ENCODE peak calls at places on chromosomes 2 and 18, in five cellular contexts. R is left lung, D is lower lobe of right lung, S is AG09319, U is Peyer's patch. B is an unnamed sample.

GRCh38 chr2:188884552-188884951 is 89.6 kb upstream of the COL3A1 start:
- DNase-seq in R (no peak), D (no peak), S (no peak), U (no peak), B (no peak)

GRCh38 chr2:165203689-165204559 is at the start of gene SCN3A:
- DNase-seq in R (no peak), D (no peak), S (no peak), U (peak; percentile 28), B (peak; percentile 37)

GRCh38 chr2:191178806-191179514 is 28.2 kb upstream of the STAT4 start:
- DNase-seq in R (no peak), D (no peak), S (peak; percentile 93), U (no peak), B (no peak)

GRCh38 chr2:236309669-236310029 is 45.4 kb upstream of the ASB18 start:
- DNase-seq in R (no peak), D (no peak), S (no peak), U (no peak), B (peak; percentile 35)

GRCh38 chr18:48800877-48801727 is 149.7 kb downstream of the SMAD7 start:
- DNase-seq in R (no peak), D (peak; percentile 20), S (no peak), U (no peak), B (no peak)

GRCh38 chr18:76937597-76937996 is 115.2 kb downstream of the ZNF236 start:
- DNase-seq in R (no peak), D (no peak), S (no peak), U (no peak), B (no peak)

GRCh38 chr2:156343940-156344301 is 11.4 kb upstream of the NR4A2 start:
- DNase-seq in R (no peak), D (no peak), S (no peak), U (no peak), B (no peak)

GRCh38 chr2:73175663-73176204 is 26.6 kb upstream of the NOTO start:
- DNase-seq in R (peak; percentile 91), D (peak; percentile 89), S (no peak), U (peak; percentile 73), B (peak; percentile 85)

GRCh38 chr2:85312404-85312803 is 15.4 kb downstream of the TGOLN2 start:
- DNase-seq in R (no peak), D (no peak), S (peak; percentile 52), U (no peak), B (no peak)

GRCh38 chr2:80304522-80304878 is at the start of gene LRRTM1:
- DNase-seq in R (peak; percentile 61), D (no peak), S (no peak), U (no peak), B (no peak)

GRCh38 chr2:192194065-192194865 is 468 bp downstream of the TMEFF2 start:
- DNase-seq in R (peak; percentile 70), D (peak; percentile 38), S (no peak), U (no peak), B (no peak)

GRCh38 chr2:137173514-137173913 is 408.2 kb downstream of the THSD7B start:
- DNase-seq in R (no peak), D (no peak), S (no peak), U (no peak), B (peak; percentile 10)
- TF ChIP-seq CTCF in R (no peak), D (no peak), S (peak; percentile 34), U (no peak), B (peak; percentile 32)

GRCh38 chr2:1713839-1714236 is 30.5 kb downstream of the PXDN start:
- DNase-seq in R (no peak), D (no peak), S (no peak), U (no peak), B (no peak)

GRCh38 chr2:1715184-1716012 is 28.9 kb downstream of the PXDN start:
- DNase-seq in R (no peak), D (peak; percentile 28), S (no peak), U (no peak), B (no peak)

GRCh38 chr2:1713156-1713838 is 31.0 kb downstream of the PXDN start:
- DNase-seq in R (no peak), D (no peak), S (no peak), U (no peak), B (no peak)

GRCh38 chr2:1716441-1716840 is 27.9 kb downstream of the PXDN start:
- DNase-seq in R (no peak), D (peak; percentile 21), S (no peak), U (no peak), B (no peak)

GRCh38 chr2:1714291-1715064 is 29.8 kb downstream of the PXDN start:
- DNase-seq in R (no peak), D (no peak), S (no peak), U (no peak), B (no peak)
- TF ChIP-seq CTCF in R (no peak), D (no peak), S (no peak), U (no peak), B (no peak)

GRCh38 chr18:9722691-9723090 is 14.6 kb downstream of the RAB31 start:
- DNase-seq in R (no peak), D (no peak), S (no peak), U (no peak), B (no peak)
- TF ChIP-seq CTCF in R (peak; percentile 11), D (peak; percentile 46), S (no peak), U (peak; percentile 82), B (no peak)

DNA sequence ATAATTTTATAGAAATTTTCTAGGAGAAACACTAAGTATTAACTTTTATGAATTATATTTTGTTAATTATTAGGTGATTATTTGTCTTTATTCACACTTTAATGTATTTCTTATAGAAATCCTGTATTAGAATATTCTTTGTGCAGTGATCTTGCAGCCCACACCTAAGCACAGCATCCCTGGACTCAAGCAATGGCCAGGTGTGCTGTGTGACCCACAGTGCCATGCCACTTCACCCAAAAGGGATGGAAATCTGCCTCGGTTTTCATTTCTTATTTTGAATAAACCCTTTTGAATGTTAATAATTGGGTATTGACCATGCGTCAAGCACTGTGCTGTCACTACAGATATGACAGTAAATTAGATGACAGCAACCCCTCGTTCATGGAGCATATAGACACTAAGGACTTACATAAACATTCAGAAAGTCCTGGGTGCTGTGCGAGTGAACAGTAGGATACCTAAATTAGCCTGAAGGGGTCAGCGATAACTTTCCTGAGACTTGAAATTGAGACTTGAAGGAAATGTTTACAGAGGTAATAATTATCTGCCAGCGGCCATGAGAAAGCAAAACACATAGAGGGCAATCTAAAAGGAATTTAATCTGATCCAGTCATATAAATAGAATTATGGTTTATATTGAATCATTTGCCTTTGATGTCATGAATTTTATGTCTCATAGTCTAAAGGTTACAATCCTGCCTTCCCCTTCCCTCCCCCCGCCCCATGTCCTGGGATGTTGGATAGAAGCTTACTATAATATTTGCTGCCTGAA is 52.7 kb upstream of the CALCRL start:
- DNase-seq in R (no peak), D (no peak), S (peak; percentile 41), U (no peak), B (peak; percentile 45)
- TF ChIP-seq CTCF in R (no peak), D (peak; percentile 20), S (peak; percentile 23), U (peak; percentile 49), B (peak; percentile 13)

DNA sequence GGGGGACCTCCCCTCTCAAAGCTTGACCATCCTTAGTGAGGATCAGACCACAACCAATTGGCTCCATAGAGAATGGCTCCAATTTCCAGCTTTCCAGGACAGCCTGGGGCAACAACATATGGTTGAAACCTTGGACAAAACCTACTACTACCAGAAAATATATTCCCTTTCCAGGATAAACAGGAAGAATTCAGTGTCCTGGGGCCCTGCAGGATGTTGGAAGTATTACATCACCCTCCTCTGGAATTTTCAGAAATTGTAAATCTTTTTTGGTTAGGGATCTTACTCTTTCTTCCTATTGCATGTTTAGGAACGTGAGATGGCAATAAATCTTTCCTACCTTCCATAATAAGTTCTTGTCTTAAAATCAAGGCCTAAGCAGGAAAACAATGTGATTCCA is 158.9 kb upstream of the MEIS1 start:
- DNase-seq in R (no peak), D (no peak), S (no peak), U (no peak), B (no peak)
- TF ChIP-seq CTCF in R (no peak), D (no peak), S (no peak), U (no peak), B (no peak)

DNA sequence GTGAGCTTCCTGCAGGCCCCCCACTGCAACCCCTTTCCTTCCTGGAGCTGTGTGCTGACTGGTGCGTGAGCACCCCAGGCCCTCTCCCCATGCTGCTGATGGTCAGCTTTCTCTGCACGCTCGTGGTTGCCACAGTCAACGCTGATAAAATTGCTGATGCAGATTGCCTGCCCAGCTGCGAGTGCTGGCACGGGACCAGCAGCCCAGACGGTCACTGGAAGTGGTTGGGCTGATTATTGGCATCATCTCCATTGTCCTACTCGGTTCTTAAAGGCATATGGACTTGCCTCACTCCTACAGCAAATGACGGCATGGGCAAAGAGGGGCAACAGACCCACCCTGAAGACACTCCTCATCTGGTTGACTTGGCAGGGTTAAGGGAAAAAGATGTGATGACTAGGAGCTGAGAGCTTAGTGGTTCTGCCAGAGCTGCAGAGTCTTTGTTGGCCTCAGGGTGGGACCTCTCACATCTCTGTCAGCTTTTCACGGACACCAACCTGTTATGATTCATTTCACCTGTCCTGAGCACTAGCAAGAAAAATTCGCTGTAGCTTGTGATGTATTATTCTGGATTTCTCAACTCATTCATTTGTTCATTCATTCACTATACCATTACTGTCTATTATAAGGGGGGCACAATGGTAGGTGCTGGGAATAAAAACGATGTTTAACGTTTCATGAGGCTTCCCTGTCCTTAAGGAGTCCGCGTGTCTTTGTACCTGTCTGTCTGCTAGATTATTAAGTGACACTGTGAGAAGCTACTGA is 38.4 kb downstream of the PAX8 start:
- DNase-seq in R (peak; percentile 89), D (peak; percentile 81), S (peak; percentile 90), U (peak; percentile 32), B (peak; percentile 72)
- TF ChIP-seq CTCF in R (no peak), D (no peak), S (no peak), U (peak; percentile 7), B (no peak)

DNA sequence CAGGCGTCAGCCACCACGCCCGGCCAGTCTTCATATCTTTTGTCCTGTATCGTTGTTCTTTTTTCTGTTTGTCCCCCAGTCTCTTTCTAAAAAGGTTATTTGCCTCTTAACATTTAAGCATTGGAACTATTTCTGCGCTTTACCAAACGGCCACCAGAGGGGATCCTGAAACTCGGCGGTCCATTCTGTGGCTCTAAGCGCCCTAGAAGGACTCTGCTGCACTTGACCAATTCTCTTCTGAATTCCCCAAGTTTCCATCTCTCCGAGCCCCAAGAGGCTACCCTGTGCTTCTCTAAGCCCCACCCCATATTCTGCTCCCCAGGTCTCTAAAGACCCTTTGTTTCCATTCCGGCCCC is 33.1 kb upstream of the REG3G start:
- DNase-seq in R (no peak), D (no peak), S (no peak), U (no peak), B (peak; percentile 25)
- TF ChIP-seq CTCF in R (no peak), D (no peak), S (no peak), U (peak; percentile 32), B (peak; percentile 35)